ENCODE peak calls at places on chromosomes 6 and 20, in nine cellular contexts. W is left ventricle myocardium inferior; Q is Calu3; T is GM13976; P is spleen; U is AG09319; A is HTR-8/SVneo; G is kidney epithelial cell; H is activated naive CD8-positive, alpha-beta T cell treated with anti-CD3 and anti-CD28 coated beads, Interleukin-2, amount 10 ng/mL, durations not matched to agents 7 days and 5 days. L is an unnamed sample.
A peak's percentile ranks its signal among the peaks of the same experiment; 100 is the strongest.

GRCh38 chr6:64729522-64729921 is 977.5 kb downstream of the EYS start:
- DNase-seq in W (no peak), Q (no peak), T (no peak), P (no peak), U (no peak), A (no peak), G (no peak), H (no peak), L (no peak)

GRCh38 chr6:75481394-75481793 is 12.2 kb downstream of the FILIP1 start:
- DNase-seq in W (no peak), Q (no peak), T (no peak), P (no peak), U (no peak), A (no peak), G (no peak), H (no peak), L (no peak)

GRCh38 chr6:167826230-167827061 is at the start of gene AFDN:
- DNase-seq in W (peak; percentile 78), Q (peak; percentile 80), T (peak; percentile 91), P (peak; percentile 94), U (no peak), A (peak; percentile 45), G (no peak), H (peak; percentile 80), L (peak; percentile 86)

GRCh38 chr20:35334511-35335101 is 42.4 kb upstream of the FAM83C start:
- DNase-seq in W (no peak), Q (no peak), T (no peak), P (no peak), U (no peak), A (no peak), G (no peak), H (no peak), L (no peak)

GRCh38 chr20:4056880-4057279 is 41.5 kb upstream of the RNF24 start:
- DNase-seq in W (no peak), Q (no peak), T (no peak), P (no peak), U (no peak), A (no peak), G (no peak), H (no peak), L (no peak)

GRCh38 chr6:2259002-2259494 is 13.6 kb upstream of the GMDS start:
- DNase-seq in W (no peak), Q (peak; percentile 17), T (no peak), P (no peak), U (no peak), A (no peak), G (no peak), H (no peak), L (no peak)

GRCh38 chr20:38132156-38132909 is 32.7 kb downstream of the TGM2 start:
- DNase-seq in W (no peak), Q (no peak), T (no peak), P (peak; percentile 50), U (no peak), A (no peak), G (no peak), H (no peak), L (no peak)

GRCh38 chr6:14061644-14062043 is 55.9 kb upstream of the CD83 start:
- DNase-seq in W (no peak), Q (no peak), T (no peak), P (no peak), U (no peak), A (no peak), G (no peak), H (no peak), L (no peak)

GRCh38 chr6:14094721-14095120 is 22.9 kb upstream of the CD83 start:
- DNase-seq in W (no peak), Q (no peak), T (no peak), P (no peak), U (no peak), A (no peak), G (no peak), H (no peak), L (no peak)

GRCh38 chr6:165876568-165876967 is 213.5 kb upstream of the PDE10A start:
- DNase-seq in W (peak; percentile 69), Q (no peak), T (no peak), P (no peak), U (no peak), A (no peak), G (no peak), H (no peak), L (no peak)

GRCh38 chr6:139027620-139028182 is 844 bp upstream of the ABRACL start:
- DNase-seq in W (no peak), Q (peak; percentile 24), T (peak; percentile 61), P (no peak), U (no peak), A (peak; percentile 69), G (no peak), H (peak; percentile 38), L (peak; percentile 21)

L was measured in germinal center.